ENCODE peak calls at places on chromosome 12, in ten cellular contexts. One of them, this sample, is unnamed.

GRCh38 chr12:7162691-7163114 is 26.8 kb upstream of the PEX5 start:
- DNase-seq in foreskin fibroblast: peak; percentile 46
- DNase-seq in lower lobe of right lung: peak; percentile 65
- DNase-seq in gastrocnemius medialis: no peak
- DNase-seq in tibial artery: no peak
- DNase-seq in A549: peak; percentile 66
- DNase-seq in GM23248: peak; percentile 54
- DNase-seq in astrocyte of the spinal cord: no peak
- DNase-seq in CD4-positive, alpha-beta memory T cell: peak; percentile 19
- DNase-seq in stomach: peak; percentile 50
- DNase-seq in this sample: no peak

GRCh38 chr12:119178544-119179334 is at the start of gene HSPB8:
- DNase-seq in stomach: peak; percentile 81
- DNase-seq in A549: peak; percentile 74
- DNase-seq in CD4-positive, alpha-beta memory T cell: no peak
- DNase-seq in GM23248: peak; percentile 94
- DNase-seq in lower lobe of right lung: peak; percentile 93
- DNase-seq in tibial artery: peak; percentile 99
- DNase-seq in gastrocnemius medialis: peak; percentile 97
- DNase-seq in foreskin fibroblast: peak; percentile 65
- DNase-seq in astrocyte of the spinal cord: peak; percentile 79
- DNase-seq in this sample: peak; percentile 93

GRCh38 chr12:104138747-104139186 is 757 bp upstream of the NFYB start:
- DNase-seq in foreskin fibroblast: peak; percentile 43
- DNase-seq in gastrocnemius medialis: peak; percentile 6
- DNase-seq in astrocyte of the spinal cord: no peak
- DNase-seq in stomach: no peak
- DNase-seq in tibial artery: peak; percentile 70
- DNase-seq in lower lobe of right lung: no peak
- DNase-seq in A549: no peak
- DNase-seq in CD4-positive, alpha-beta memory T cell: no peak
- DNase-seq in GM23248: peak; percentile 41
- DNase-seq in this sample: peak; percentile 15

GRCh38 chr12:88703790-88704189 is 123.5 kb upstream of the KITLG start:
- DNase-seq in tibial artery: no peak
- DNase-seq in CD4-positive, alpha-beta memory T cell: no peak
- DNase-seq in gastrocnemius medialis: no peak
- DNase-seq in lower lobe of right lung: no peak
- DNase-seq in A549: no peak
- DNase-seq in foreskin fibroblast: peak; percentile 29
- DNase-seq in GM23248: peak; percentile 10
- DNase-seq in stomach: no peak
- DNase-seq in astrocyte of the spinal cord: peak; percentile 16
- DNase-seq in this sample: no peak

GRCh38 chr12:130878193-130879185 is 6.6 kb downstream of the RAN start:
- DNase-seq in gastrocnemius medialis: no peak
- DNase-seq in lower lobe of right lung: no peak
- DNase-seq in GM23248: no peak
- DNase-seq in tibial artery: no peak
- DNase-seq in foreskin fibroblast: peak; percentile 36
- DNase-seq in stomach: no peak
- DNase-seq in A549: no peak
- DNase-seq in astrocyte of the spinal cord: no peak
- DNase-seq in CD4-positive, alpha-beta memory T cell: no peak
- DNase-seq in this sample: no peak

GRCh38 chr12:131290255-131290959 is 336.7 kb downstream of the ADGRD1 start:
- DNase-seq in GM23248: no peak
- DNase-seq in lower lobe of right lung: no peak
- DNase-seq in A549: no peak
- DNase-seq in stomach: no peak
- DNase-seq in foreskin fibroblast: no peak
- DNase-seq in astrocyte of the spinal cord: no peak
- DNase-seq in CD4-positive, alpha-beta memory T cell: no peak
- DNase-seq in tibial artery: no peak
- DNase-seq in gastrocnemius medialis: no peak
- DNase-seq in this sample: no peak

GRCh38 chr12:65956056-65956738 is 131.9 kb downstream of the HMGA2 start:
- DNase-seq in gastrocnemius medialis: no peak
- DNase-seq in tibial artery: no peak
- DNase-seq in stomach: no peak
- DNase-seq in lower lobe of right lung: no peak
- DNase-seq in A549: no peak
- DNase-seq in astrocyte of the spinal cord: no peak
- DNase-seq in CD4-positive, alpha-beta memory T cell: no peak
- DNase-seq in foreskin fibroblast: no peak
- DNase-seq in GM23248: peak; percentile 38
- DNase-seq in this sample: no peak

GRCh38 chr12:51326762-51327439 is 2.9 kb upstream of the BIN2 start:
- DNase-seq in stomach: no peak
- DNase-seq in foreskin fibroblast: peak; percentile 63
- DNase-seq in A549: no peak
- DNase-seq in tibial artery: no peak
- DNase-seq in GM23248: peak; percentile 79
- DNase-seq in CD4-positive, alpha-beta memory T cell: no peak
- DNase-seq in lower lobe of right lung: peak; percentile 68
- DNase-seq in astrocyte of the spinal cord: peak; percentile 55
- DNase-seq in gastrocnemius medialis: no peak
- DNase-seq in this sample: peak; percentile 72

GRCh38 chr12:106226884-106227640 is 20.8 kb downstream of the CKAP4 start:
- DNase-seq in foreskin fibroblast: peak; percentile 80
- DNase-seq in stomach: no peak
- DNase-seq in lower lobe of right lung: no peak
- DNase-seq in tibial artery: no peak
- DNase-seq in gastrocnemius medialis: peak; percentile 15
- DNase-seq in astrocyte of the spinal cord: peak; percentile 54
- DNase-seq in CD4-positive, alpha-beta memory T cell: peak; percentile 56
- DNase-seq in A549: peak; percentile 87
- DNase-seq in GM23248: peak; percentile 79
- DNase-seq in this sample: peak; percentile 66

GRCh38 chr12:52879394-52880351 is 25.2 kb downstream of the KRT8 start:
- DNase-seq in lower lobe of right lung: peak; percentile 80
- DNase-seq in CD4-positive, alpha-beta memory T cell: peak; percentile 65
- DNase-seq in gastrocnemius medialis: peak; percentile 47
- DNase-seq in A549: peak; percentile 82
- DNase-seq in stomach: peak; percentile 82
- DNase-seq in foreskin fibroblast: peak; percentile 92
- DNase-seq in GM23248: peak; percentile 92
- DNase-seq in tibial artery: peak; percentile 86
- DNase-seq in astrocyte of the spinal cord: peak; percentile 87
- DNase-seq in this sample: peak; percentile 82

GRCh38 chr12:107144990-107145389 is 51.6 kb upstream of the CRY1 start:
- DNase-seq in tibial artery: no peak
- DNase-seq in stomach: no peak
- DNase-seq in CD4-positive, alpha-beta memory T cell: no peak
- DNase-seq in astrocyte of the spinal cord: no peak
- DNase-seq in foreskin fibroblast: no peak
- DNase-seq in gastrocnemius medialis: no peak
- DNase-seq in A549: no peak
- DNase-seq in GM23248: no peak
- DNase-seq in lower lobe of right lung: no peak
- DNase-seq in this sample: no peak

GRCh38 chr12:91662021-91662420 is 479.4 kb upstream of the DCN start:
- DNase-seq in lower lobe of right lung: no peak
- DNase-seq in tibial artery: no peak
- DNase-seq in CD4-positive, alpha-beta memory T cell: no peak
- DNase-seq in stomach: no peak
- DNase-seq in GM23248: no peak
- DNase-seq in gastrocnemius medialis: no peak
- DNase-seq in foreskin fibroblast: no peak
- DNase-seq in astrocyte of the spinal cord: peak; percentile 18
- DNase-seq in A549: no peak
- DNase-seq in this sample: peak; percentile 45

GRCh38 chr12:25699454-25699853 is 146.4 kb upstream of the LMNTD1 start:
- DNase-seq in gastrocnemius medialis: no peak
- DNase-seq in stomach: no peak
- DNase-seq in lower lobe of right lung: no peak
- DNase-seq in CD4-positive, alpha-beta memory T cell: no peak
- DNase-seq in tibial artery: no peak
- DNase-seq in astrocyte of the spinal cord: no peak
- DNase-seq in A549: no peak
- DNase-seq in GM23248: peak; percentile 41
- DNase-seq in foreskin fibroblast: peak; percentile 56
- DNase-seq in this sample: no peak

GRCh38 chr12:46386877-46387629 is 14.5 kb upstream of the SLC38A2 start:
- DNase-seq in A549: no peak
- DNase-seq in lower lobe of right lung: peak; percentile 61
- DNase-seq in gastrocnemius medialis: no peak
- DNase-seq in GM23248: peak; percentile 60
- DNase-seq in astrocyte of the spinal cord: peak; percentile 13
- DNase-seq in tibial artery: peak; percentile 84
- DNase-seq in CD4-positive, alpha-beta memory T cell: no peak
- DNase-seq in stomach: no peak
- DNase-seq in foreskin fibroblast: peak; percentile 53
- DNase-seq in this sample: peak; percentile 77
- H3K4me3 ChIP-seq in A549: peak overlapping the region; percentile 10
- H3K4me3 ChIP-seq in lower lobe of right lung: peak overlapping the region; percentile 22
- H3K4me3 ChIP-seq in gastrocnemius medialis: peak overlapping the region; percentile 32
- H3K4me3 ChIP-seq in GM23248: peak overlapping the region; percentile 44
- H3K4me3 ChIP-seq in astrocyte of the spinal cord: no peak overlapping the region
- H3K4me3 ChIP-seq in tibial artery: peak overlapping the region; percentile 21
- H3K4me3 ChIP-seq in CD4-positive, alpha-beta memory T cell: no peak overlapping the region
- H3K4me3 ChIP-seq in stomach: no peak overlapping the region
- H3K4me3 ChIP-seq in foreskin fibroblast: no peak overlapping the region
- H3K4me3 ChIP-seq in this sample: peak overlapping the region; percentile 27

DNA sequence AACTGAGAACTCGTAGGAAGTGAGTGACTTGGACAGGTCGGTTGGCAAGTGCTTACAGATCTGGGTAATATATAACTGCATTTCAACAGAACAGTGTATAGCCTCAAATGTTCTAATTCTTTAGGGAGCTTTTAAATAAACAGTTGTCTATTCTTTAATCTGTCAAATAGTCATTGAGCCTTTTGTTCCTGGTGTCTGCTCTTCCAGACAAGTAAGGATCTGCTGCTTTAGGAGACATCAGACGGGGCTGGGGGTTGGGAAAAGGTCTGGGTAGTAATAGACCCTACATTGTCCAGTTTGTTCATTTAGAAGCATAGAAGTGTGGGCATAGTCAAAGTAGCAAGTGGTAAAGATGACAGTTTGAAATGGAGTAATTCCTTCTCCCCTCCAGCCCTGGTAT is 2.0 kb downstream of the PTPN11 start:
- DNase-seq in gastrocnemius medialis: no peak
- DNase-seq in A549: no peak
- DNase-seq in CD4-positive, alpha-beta memory T cell: no peak
- DNase-seq in astrocyte of the spinal cord: no peak
- DNase-seq in lower lobe of right lung: no peak
- DNase-seq in tibial artery: no peak
- DNase-seq in GM23248: no peak
- DNase-seq in stomach: no peak
- DNase-seq in foreskin fibroblast: no peak
- DNase-seq in this sample: no peak
- H3K4me3 ChIP-seq in gastrocnemius medialis: no peak overlapping the region
- H3K4me3 ChIP-seq in A549: no peak overlapping the region
- H3K4me3 ChIP-seq in CD4-positive, alpha-beta memory T cell: no peak overlapping the region
- H3K4me3 ChIP-seq in astrocyte of the spinal cord: no peak overlapping the region
- H3K4me3 ChIP-seq in lower lobe of right lung: no peak overlapping the region
- H3K4me3 ChIP-seq in tibial artery: no peak overlapping the region
- H3K4me3 ChIP-seq in GM23248: peak overlapping the region; percentile 89
- H3K4me3 ChIP-seq in stomach: no peak overlapping the region
- H3K4me3 ChIP-seq in foreskin fibroblast: no peak overlapping the region
- H3K4me3 ChIP-seq in this sample: no peak overlapping the region

GRCh38 chr12:11653215-11653753 is 3.8 kb downstream of the ETV6 start:
- DNase-seq in astrocyte of the spinal cord: no peak
- DNase-seq in tibial artery: no peak
- DNase-seq in A549: no peak
- DNase-seq in gastrocnemius medialis: no peak
- DNase-seq in foreskin fibroblast: peak; percentile 21
- DNase-seq in lower lobe of right lung: no peak
- DNase-seq in GM23248: peak; percentile 23
- DNase-seq in CD4-positive, alpha-beta memory T cell: no peak
- DNase-seq in stomach: no peak
- DNase-seq in this sample: peak; percentile 37
- H3K4me3 ChIP-seq in astrocyte of the spinal cord: no peak overlapping the region
- H3K4me3 ChIP-seq in tibial artery: peak overlapping the region; percentile 88
- H3K4me3 ChIP-seq in A549: no peak overlapping the region
- H3K4me3 ChIP-seq in gastrocnemius medialis: peak overlapping the region; percentile 36
- H3K4me3 ChIP-seq in foreskin fibroblast: peak overlapping the region; percentile 70
- H3K4me3 ChIP-seq in lower lobe of right lung: peak overlapping the region; percentile 82
- H3K4me3 ChIP-seq in GM23248: peak overlapping the region; percentile 100
- H3K4me3 ChIP-seq in CD4-positive, alpha-beta memory T cell: no peak overlapping the region
- H3K4me3 ChIP-seq in stomach: peak overlapping the region; percentile 89
- H3K4me3 ChIP-seq in this sample: peak overlapping the region; percentile 95

GRCh38 chr12:57475271-57476161 is 4.2 kb downstream of the ARHGAP9 start:
- DNase-seq in astrocyte of the spinal cord: no peak
- DNase-seq in tibial artery: no peak
- DNase-seq in foreskin fibroblast: peak; percentile 64
- DNase-seq in stomach: no peak
- DNase-seq in A549: no peak
- DNase-seq in CD4-positive, alpha-beta memory T cell: no peak
- DNase-seq in lower lobe of right lung: no peak
- DNase-seq in gastrocnemius medialis: no peak
- DNase-seq in GM23248: peak; percentile 70
- DNase-seq in this sample: peak; percentile 28

GRCh38 chr12:57477710-57478681 is 1.7 kb downstream of the ARHGAP9 start:
- DNase-seq in GM23248: no peak
- DNase-seq in A549: no peak
- DNase-seq in tibial artery: no peak
- DNase-seq in foreskin fibroblast: no peak
- DNase-seq in astrocyte of the spinal cord: no peak
- DNase-seq in gastrocnemius medialis: no peak
- DNase-seq in stomach: no peak
- DNase-seq in lower lobe of right lung: no peak
- DNase-seq in CD4-positive, alpha-beta memory T cell: peak; percentile 58
- DNase-seq in this sample: no peak

GRCh38 chr12:57476162-57476992 is 3.3 kb downstream of the ARHGAP9 start:
- DNase-seq in GM23248: no peak
- DNase-seq in lower lobe of right lung: peak; percentile 77
- DNase-seq in foreskin fibroblast: no peak
- DNase-seq in gastrocnemius medialis: no peak
- DNase-seq in stomach: peak; percentile 41
- DNase-seq in astrocyte of the spinal cord: no peak
- DNase-seq in CD4-positive, alpha-beta memory T cell: peak; percentile 68
- DNase-seq in A549: no peak
- DNase-seq in tibial artery: no peak
- DNase-seq in this sample: no peak

GRCh38 chr12:57479043-57479375 is 657 bp downstream of the ARHGAP9 start:
- DNase-seq in lower lobe of right lung: no peak
- DNase-seq in CD4-positive, alpha-beta memory T cell: no peak
- DNase-seq in tibial artery: no peak
- DNase-seq in astrocyte of the spinal cord: no peak
- DNase-seq in GM23248: no peak
- DNase-seq in foreskin fibroblast: no peak
- DNase-seq in stomach: no peak
- DNase-seq in gastrocnemius medialis: no peak
- DNase-seq in A549: no peak
- DNase-seq in this sample: no peak

DNA sequence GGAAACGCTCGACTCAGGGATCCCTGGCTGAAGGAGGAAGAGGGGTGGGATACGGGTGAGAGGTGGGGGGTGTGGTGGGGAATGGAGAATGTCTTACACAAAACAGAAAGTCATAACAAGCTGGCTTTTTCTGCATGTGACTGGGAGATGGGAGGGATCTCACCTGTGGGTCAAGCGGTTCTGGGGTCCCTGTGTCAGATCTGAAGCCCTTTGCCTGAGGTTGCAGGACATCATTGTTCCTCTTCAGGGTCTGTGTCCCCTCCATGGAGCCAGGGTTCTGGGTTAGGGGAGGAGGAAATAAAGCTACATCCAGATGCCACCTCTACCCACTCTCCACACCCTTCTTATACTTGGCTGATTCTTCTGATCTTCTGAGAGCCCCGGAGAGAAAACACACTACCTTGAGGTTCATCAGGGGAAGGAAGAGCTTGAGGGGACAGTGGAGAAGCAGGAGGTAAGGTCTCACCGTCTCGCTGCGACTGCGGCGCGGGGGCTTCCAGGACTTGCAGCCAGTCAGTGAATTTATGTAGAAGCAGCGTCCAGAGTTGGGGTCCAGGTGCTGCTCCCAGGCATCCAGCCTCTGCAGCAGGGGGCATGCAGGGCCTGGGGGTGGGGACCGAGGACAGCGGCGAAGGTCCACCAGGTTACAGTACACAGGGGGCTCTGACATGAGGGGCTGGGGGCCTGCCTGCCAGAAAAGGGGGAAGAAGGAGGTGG is 2.5 kb downstream of the ARHGAP9 start:
- DNase-seq in CD4-positive, alpha-beta memory T cell: peak; percentile 44
- DNase-seq in lower lobe of right lung: no peak
- DNase-seq in stomach: no peak
- DNase-seq in astrocyte of the spinal cord: no peak
- DNase-seq in GM23248: no peak
- DNase-seq in tibial artery: no peak
- DNase-seq in gastrocnemius medialis: no peak
- DNase-seq in A549: no peak
- DNase-seq in foreskin fibroblast: no peak
- DNase-seq in this sample: no peak
- H3K4me3 ChIP-seq in CD4-positive, alpha-beta memory T cell: peak overlapping the region; percentile 97
- H3K4me3 ChIP-seq in lower lobe of right lung: peak overlapping the region; percentile 57
- H3K4me3 ChIP-seq in stomach: peak overlapping the region; percentile 41
- H3K4me3 ChIP-seq in astrocyte of the spinal cord: no peak overlapping the region
- H3K4me3 ChIP-seq in GM23248: no peak overlapping the region
- H3K4me3 ChIP-seq in tibial artery: peak overlapping the region; percentile 52
- H3K4me3 ChIP-seq in gastrocnemius medialis: no peak overlapping the region
- H3K4me3 ChIP-seq in A549: no peak overlapping the region
- H3K4me3 ChIP-seq in foreskin fibroblast: no peak overlapping the region
- H3K4me3 ChIP-seq in this sample: no peak overlapping the region

This sample was measured in AG10803.